ENCODE peak calls at places on chromosomes 13 and 19, in nine cellular contexts. One of them, this sample, is unnamed.

GRCh38 chr13:48184260-48184659 is 48.7 kb upstream of the ITM2B start:
- DNase-seq in CD4-positive, alpha-beta T cell: no peak
- DNase-seq in stomach: no peak
- DNase-seq in fibroblast of lung: no peak
- DNase-seq in mesenchymal stem cell: no peak
- DNase-seq in upper lobe of right lung: no peak
- DNase-seq in mesendoderm: no peak
- DNase-seq in effector memory CD4-positive, alpha-beta T cell: no peak
- DNase-seq in ascending aorta: no peak
- DNase-seq in this sample: no peak

GRCh38 chr19:43634516-43634876 is 5.2 kb downstream of the CADM4 start:
- DNase-seq in CD4-positive, alpha-beta T cell: no peak
- DNase-seq in stomach: no peak
- DNase-seq in fibroblast of lung: no peak
- DNase-seq in mesenchymal stem cell: no peak
- DNase-seq in upper lobe of right lung: no peak
- DNase-seq in mesendoderm: peak; percentile 73
- DNase-seq in effector memory CD4-positive, alpha-beta T cell: no peak
- DNase-seq in ascending aorta: no peak
- DNase-seq in this sample: no peak

GRCh38 chr13:77535448-77535847 is at the start of gene SCEL:
- DNase-seq in CD4-positive, alpha-beta T cell: no peak
- DNase-seq in stomach: no peak
- DNase-seq in fibroblast of lung: no peak
- DNase-seq in mesenchymal stem cell: no peak
- DNase-seq in upper lobe of right lung: no peak
- DNase-seq in mesendoderm: peak; percentile 47
- DNase-seq in effector memory CD4-positive, alpha-beta T cell: no peak
- DNase-seq in ascending aorta: no peak
- DNase-seq in this sample: no peak

GRCh38 chr19:33508431-33508830 is 13.2 kb downstream of the PEPD start:
- DNase-seq in CD4-positive, alpha-beta T cell: no peak
- DNase-seq in stomach: no peak
- DNase-seq in fibroblast of lung: no peak
- DNase-seq in mesenchymal stem cell: no peak
- DNase-seq in upper lobe of right lung: no peak
- DNase-seq in mesendoderm: no peak
- DNase-seq in effector memory CD4-positive, alpha-beta T cell: no peak
- DNase-seq in ascending aorta: no peak
- DNase-seq in this sample: no peak

GRCh38 chr13:59211636-59212035 is 952.1 kb downstream of the DIAPH3 start:
- DNase-seq in CD4-positive, alpha-beta T cell: no peak
- DNase-seq in stomach: no peak
- DNase-seq in fibroblast of lung: no peak
- DNase-seq in mesenchymal stem cell: no peak
- DNase-seq in upper lobe of right lung: no peak
- DNase-seq in mesendoderm: no peak
- DNase-seq in effector memory CD4-positive, alpha-beta T cell: no peak
- DNase-seq in ascending aorta: no peak
- DNase-seq in this sample: no peak

GRCh38 chr13:27712421-27712820 is 79.9 kb upstream of the GSX1 start:
- DNase-seq in CD4-positive, alpha-beta T cell: peak; percentile 8
- DNase-seq in stomach: peak; percentile 42
- DNase-seq in fibroblast of lung: no peak
- DNase-seq in mesenchymal stem cell: peak; percentile 21
- DNase-seq in upper lobe of right lung: no peak
- DNase-seq in mesendoderm: no peak
- DNase-seq in effector memory CD4-positive, alpha-beta T cell: no peak
- DNase-seq in ascending aorta: no peak
- DNase-seq in this sample: no peak

GRCh38 chr13:113553541-113554332 is 30.8 kb upstream of the TFDP1 start:
- DNase-seq in CD4-positive, alpha-beta T cell: no peak
- DNase-seq in stomach: peak; percentile 22
- DNase-seq in fibroblast of lung: no peak
- DNase-seq in mesenchymal stem cell: no peak
- DNase-seq in upper lobe of right lung: peak; percentile 37
- DNase-seq in mesendoderm: no peak
- DNase-seq in effector memory CD4-positive, alpha-beta T cell: no peak
- DNase-seq in ascending aorta: peak; percentile 54
- DNase-seq in this sample: no peak

GRCh38 chr13:44648392-44649117 is 72.4 kb upstream of the TSC22D1 start:
- DNase-seq in CD4-positive, alpha-beta T cell: no peak
- DNase-seq in stomach: no peak
- DNase-seq in fibroblast of lung: no peak
- DNase-seq in mesenchymal stem cell: no peak
- DNase-seq in upper lobe of right lung: no peak
- DNase-seq in mesendoderm: peak; percentile 47
- DNase-seq in effector memory CD4-positive, alpha-beta T cell: no peak
- DNase-seq in ascending aorta: no peak
- DNase-seq in this sample: no peak

GRCh38 chr13:101514695-101515275 is 62.3 kb downstream of the ITGBL1 start:
- DNase-seq in CD4-positive, alpha-beta T cell: no peak
- DNase-seq in stomach: no peak
- DNase-seq in fibroblast of lung: peak; percentile 55
- DNase-seq in mesenchymal stem cell: peak; percentile 61
- DNase-seq in upper lobe of right lung: no peak
- DNase-seq in mesendoderm: peak; percentile 56
- DNase-seq in effector memory CD4-positive, alpha-beta T cell: no peak
- DNase-seq in ascending aorta: no peak
- DNase-seq in this sample: no peak

GRCh38 chr13:87123987-87124784 is 547.0 kb upstream of the SLITRK5 start:
- DNase-seq in CD4-positive, alpha-beta T cell: no peak
- DNase-seq in stomach: no peak
- DNase-seq in fibroblast of lung: peak; percentile 100
- DNase-seq in mesenchymal stem cell: peak; percentile 100
- DNase-seq in upper lobe of right lung: no peak
- DNase-seq in mesendoderm: peak; percentile 94
- DNase-seq in effector memory CD4-positive, alpha-beta T cell: no peak
- DNase-seq in ascending aorta: no peak
- DNase-seq in this sample: no peak

GRCh38 chr19:44341794-44342193 is 14.7 kb downstream of the ZNF112 start:
- DNase-seq in CD4-positive, alpha-beta T cell: no peak
- DNase-seq in stomach: no peak
- DNase-seq in fibroblast of lung: no peak
- DNase-seq in mesenchymal stem cell: no peak
- DNase-seq in upper lobe of right lung: no peak
- DNase-seq in mesendoderm: no peak
- DNase-seq in effector memory CD4-positive, alpha-beta T cell: no peak
- DNase-seq in ascending aorta: no peak
- DNase-seq in this sample: no peak

GRCh38 chr13:73937420-73937819 is 196.8 kb downstream of the KLF12 start:
- DNase-seq in CD4-positive, alpha-beta T cell: no peak
- DNase-seq in stomach: no peak
- DNase-seq in fibroblast of lung: peak; percentile 36
- DNase-seq in mesenchymal stem cell: peak; percentile 40
- DNase-seq in upper lobe of right lung: no peak
- DNase-seq in mesendoderm: no peak
- DNase-seq in effector memory CD4-positive, alpha-beta T cell: no peak
- DNase-seq in ascending aorta: no peak
- DNase-seq in this sample: no peak

GRCh38 chr13:94140027-94140426 is 339.5 kb downstream of the DCT start:
- DNase-seq in CD4-positive, alpha-beta T cell: no peak
- DNase-seq in stomach: no peak
- DNase-seq in fibroblast of lung: no peak
- DNase-seq in mesenchymal stem cell: no peak
- DNase-seq in upper lobe of right lung: no peak
- DNase-seq in mesendoderm: no peak
- DNase-seq in effector memory CD4-positive, alpha-beta T cell: no peak
- DNase-seq in ascending aorta: no peak
- DNase-seq in this sample: no peak

GRCh38 chr13:91141619-91142061 is 205.8 kb upstream of the MIR17HG start:
- DNase-seq in CD4-positive, alpha-beta T cell: no peak
- DNase-seq in stomach: no peak
- DNase-seq in fibroblast of lung: no peak
- DNase-seq in mesenchymal stem cell: peak; percentile 29
- DNase-seq in upper lobe of right lung: no peak
- DNase-seq in mesendoderm: no peak
- DNase-seq in effector memory CD4-positive, alpha-beta T cell: no peak
- DNase-seq in ascending aorta: no peak
- DNase-seq in this sample: no peak

GRCh38 chr19:49331616-49332055 is 3.6 kb upstream of the CD37 start:
- DNase-seq in CD4-positive, alpha-beta T cell: peak; percentile 58
- DNase-seq in stomach: peak; percentile 34
- DNase-seq in fibroblast of lung: peak; percentile 51
- DNase-seq in mesenchymal stem cell: peak; percentile 44
- DNase-seq in upper lobe of right lung: peak; percentile 40
- DNase-seq in mesendoderm: peak; percentile 82
- DNase-seq in effector memory CD4-positive, alpha-beta T cell: peak; percentile 39
- DNase-seq in ascending aorta: peak; percentile 62
- DNase-seq in this sample: no peak

DNA sequence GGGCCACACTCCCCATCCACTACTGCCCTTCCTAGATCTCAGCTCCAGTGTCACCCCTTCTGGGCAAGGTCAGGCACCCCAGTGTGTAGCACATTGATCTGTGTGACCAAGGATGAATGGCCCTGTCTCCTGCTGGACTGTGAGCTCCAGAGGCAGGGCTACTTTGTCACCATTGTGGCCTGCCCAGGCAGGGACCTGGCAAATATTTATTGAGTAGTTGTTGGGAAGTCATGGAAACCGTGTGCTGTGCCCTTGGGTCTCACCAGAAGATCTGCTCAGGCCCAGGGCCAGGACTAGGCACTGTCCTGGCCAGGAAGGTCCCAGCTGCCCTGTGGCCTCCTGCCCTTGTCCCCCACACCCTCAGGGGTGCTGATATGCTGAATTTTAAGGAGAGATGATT is 10.5 kb downstream of the NACC1 start:
- DNase-seq in CD4-positive, alpha-beta T cell: no peak
- DNase-seq in stomach: no peak
- DNase-seq in fibroblast of lung: no peak
- DNase-seq in mesenchymal stem cell: no peak
- DNase-seq in upper lobe of right lung: no peak
- DNase-seq in mesendoderm: no peak
- DNase-seq in effector memory CD4-positive, alpha-beta T cell: no peak
- DNase-seq in ascending aorta: no peak
- DNase-seq in this sample: no peak
- H3K27ac ChIP-seq in CD4-positive, alpha-beta T cell: no peak overlapping the region
- H3K27ac ChIP-seq in stomach: no peak overlapping the region
- H3K27ac ChIP-seq in fibroblast of lung: no peak overlapping the region
- H3K27ac ChIP-seq in mesenchymal stem cell: no peak overlapping the region
- H3K27ac ChIP-seq in upper lobe of right lung: no peak overlapping the region
- H3K27ac ChIP-seq in mesendoderm: no peak overlapping the region
- H3K27ac ChIP-seq in effector memory CD4-positive, alpha-beta T cell: no peak overlapping the region
- H3K27ac ChIP-seq in ascending aorta: no peak overlapping the region
- H3K27ac ChIP-seq in this sample: no peak overlapping the region

GRCh38 chr13:21063031-21063430 is 1.6 kb upstream of the LATS2 start:
- DNase-seq in CD4-positive, alpha-beta T cell: no peak
- DNase-seq in stomach: no peak
- DNase-seq in fibroblast of lung: no peak
- DNase-seq in mesenchymal stem cell: no peak
- DNase-seq in upper lobe of right lung: no peak
- DNase-seq in mesendoderm: no peak
- DNase-seq in effector memory CD4-positive, alpha-beta T cell: no peak
- DNase-seq in ascending aorta: no peak
- DNase-seq in this sample: no peak
- H3K27ac ChIP-seq in CD4-positive, alpha-beta T cell: no peak overlapping the region
- H3K27ac ChIP-seq in stomach: no peak overlapping the region
- H3K27ac ChIP-seq in fibroblast of lung: no peak overlapping the region
- H3K27ac ChIP-seq in mesenchymal stem cell: no peak overlapping the region
- H3K27ac ChIP-seq in upper lobe of right lung: no peak overlapping the region
- H3K27ac ChIP-seq in mesendoderm: no peak overlapping the region
- H3K27ac ChIP-seq in effector memory CD4-positive, alpha-beta T cell: no peak overlapping the region
- H3K27ac ChIP-seq in ascending aorta: no peak overlapping the region
- H3K27ac ChIP-seq in this sample: no peak overlapping the region

GRCh38 chr19:2044709-2045500 is 6.1 kb downstream of the MKNK2 start:
- DNase-seq in CD4-positive, alpha-beta T cell: no peak
- DNase-seq in stomach: no peak
- DNase-seq in fibroblast of lung: no peak
- DNase-seq in mesenchymal stem cell: no peak
- DNase-seq in upper lobe of right lung: no peak
- DNase-seq in mesendoderm: no peak
- DNase-seq in effector memory CD4-positive, alpha-beta T cell: no peak
- DNase-seq in ascending aorta: no peak
- DNase-seq in this sample: no peak
- H3K27ac ChIP-seq in CD4-positive, alpha-beta T cell: peak overlapping the region; percentile 53
- H3K27ac ChIP-seq in stomach: peak overlapping the region; percentile 100
- H3K27ac ChIP-seq in fibroblast of lung: no peak overlapping the region
- H3K27ac ChIP-seq in mesenchymal stem cell: no peak overlapping the region
- H3K27ac ChIP-seq in upper lobe of right lung: peak overlapping the region; percentile 47
- H3K27ac ChIP-seq in mesendoderm: no peak overlapping the region
- H3K27ac ChIP-seq in effector memory CD4-positive, alpha-beta T cell: peak overlapping the region; percentile 66
- H3K27ac ChIP-seq in ascending aorta: peak overlapping the region; percentile 31
- H3K27ac ChIP-seq in this sample: peak overlapping the region; percentile 30

GRCh38 chr19:17503240-17503639 is 8.2 kb upstream of the PGLS start:
- DNase-seq in CD4-positive, alpha-beta T cell: no peak
- DNase-seq in stomach: no peak
- DNase-seq in fibroblast of lung: no peak
- DNase-seq in mesenchymal stem cell: no peak
- DNase-seq in upper lobe of right lung: no peak
- DNase-seq in mesendoderm: no peak
- DNase-seq in effector memory CD4-positive, alpha-beta T cell: no peak
- DNase-seq in ascending aorta: no peak
- DNase-seq in this sample: no peak
- H3K27ac ChIP-seq in CD4-positive, alpha-beta T cell: no peak overlapping the region
- H3K27ac ChIP-seq in stomach: no peak overlapping the region
- H3K27ac ChIP-seq in fibroblast of lung: no peak overlapping the region
- H3K27ac ChIP-seq in mesenchymal stem cell: no peak overlapping the region
- H3K27ac ChIP-seq in upper lobe of right lung: no peak overlapping the region
- H3K27ac ChIP-seq in mesendoderm: no peak overlapping the region
- H3K27ac ChIP-seq in effector memory CD4-positive, alpha-beta T cell: no peak overlapping the region
- H3K27ac ChIP-seq in ascending aorta: no peak overlapping the region
- H3K27ac ChIP-seq in this sample: no peak overlapping the region